ENCODE peak calls at places on chromosome 5, in six cellular contexts. U is PC-3, B is GM23248, F is fibroblast of lung, E is HCT116, K is neural progenitor cell. D is an unnamed sample.

GRCh38 chr5:163880307-163880706 is 374.9 kb downstream of the MAT2B start:
- DNase-seq in B (no peak), F (peak; percentile 80), K (no peak), U (no peak), E (no peak), D (no peak)

GRCh38 chr5:14206028-14206725 is 63.0 kb downstream of the TRIO start:
- DNase-seq in U (no peak), K (no peak), B (no peak), F (peak; percentile 73), E (no peak), D (no peak)

GRCh38 chr5:170623576-170624181 is 119.9 kb downstream of the KCNIP1 start:
- DNase-seq in U (peak; percentile 64), E (peak; percentile 48), F (peak; percentile 48), B (peak; percentile 69), K (peak; percentile 83), D (peak; percentile 15)

GRCh38 chr5:170848033-170848432 is 13.8 kb upstream of the RANBP17 start:
- DNase-seq in B (peak; percentile 35), E (no peak), F (peak; percentile 23), U (peak; percentile 30), K (no peak), D (no peak)

GRCh38 chr5:350355-350754 is 28.8 kb downstream of the AHRR start:
- DNase-seq in B (peak; percentile 8), U (no peak), E (peak; percentile 13), F (no peak), K (peak; percentile 50), D (no peak)

GRCh38 chr5:111070272-111071134 is 1.0 kb upstream of the TSLP start:
- DNase-seq in U (no peak), F (peak; percentile 41), K (peak; percentile 90), E (no peak), B (peak; percentile 56), D (no peak)

GRCh38 chr5:33310471-33310870 is 130.3 kb upstream of the TARS1 start:
- DNase-seq in B (peak; percentile 87), U (peak; percentile 86), E (no peak), K (no peak), F (peak; percentile 94), D (no peak)

GRCh38 chr5:84378961-84379360 is 5.7 kb downstream of the EDIL3 start:
- DNase-seq in E (no peak), K (no peak), B (peak; percentile 4), F (peak; percentile 90), U (no peak), D (no peak)

GRCh38 chr5:889075-889710 is 3.4 kb downstream of the BRD9 start:
- DNase-seq in B (no peak), F (no peak), E (no peak), K (no peak), U (no peak), D (no peak)

GRCh38 chr5:77235881-77236560 is 25.5 kb downstream of the PDE8B start:
- DNase-seq in B (no peak), F (no peak), E (no peak), K (no peak), U (no peak), D (no peak)

GRCh38 chr5:76363385-76364261 is 39.5 kb upstream of the IQGAP2 start:
- DNase-seq in K (no peak), B (no peak), F (no peak), U (no peak), E (no peak), D (no peak)

GRCh38 chr5:143527808-143528207 is 124.3 kb upstream of the NR3C1 start:
- DNase-seq in F (peak; percentile 78), E (no peak), K (no peak), U (peak; percentile 32), B (peak; percentile 58), D (peak; percentile 37)

GRCh38 chr5:135484563-135485157 is 32.5 kb upstream of the TIFAB start:
- DNase-seq in K (peak; percentile 51), U (no peak), F (no peak), B (no peak), E (no peak), D (no peak)

GRCh38 chr5:17305024-17305423 is 87.6 kb downstream of the BASP1 start:
- DNase-seq in B (no peak), F (no peak), K (no peak), E (no peak), U (no peak), D (no peak)

GRCh38 chr5:61525573-61526142 is 193.6 kb downstream of the ZSWIM6 start:
- DNase-seq in F (peak; percentile 78), E (no peak), B (no peak), U (peak; percentile 33), K (peak; percentile 21), D (no peak)

GRCh38 chr5:173671121-173671949 is 54.9 kb upstream of the BOD1 start:
- DNase-seq in B (peak; percentile 66), E (no peak), K (no peak), U (no peak), F (peak; percentile 45), D (no peak)

GRCh38 chr5:181223041-181223728 is at the start of gene TRIM41:
- DNase-seq in K (peak; percentile 99), U (peak; percentile 97), E (peak; percentile 96), F (peak; percentile 99), B (peak; percentile 99), D (peak; percentile 99)

GRCh38 chr5:96312383-96312782 is 120.7 kb downstream of the PCSK1 start:
- DNase-seq in U (no peak), F (peak; percentile 58), E (no peak), K (no peak), B (no peak), D (no peak)

GRCh38 chr5:20020235-20020634 is 32.2 kb upstream of the CDH18 start:
- DNase-seq in E (no peak), B (no peak), K (no peak), U (no peak), F (no peak), D (no peak)

GRCh38 chr5:100130307-100130706 is 404.9 kb upstream of the FAM174A start:
- DNase-seq in E (no peak), B (no peak), U (no peak), K (no peak), F (no peak), D (no peak)

GRCh38 chr5:75909223-75909622 is 174.0 kb upstream of the SV2C start:
- DNase-seq in F (no peak), E (no peak), U (no peak), K (no peak), B (no peak), D (no peak)

GRCh38 chr5:150130493-150130922 is 25.1 kb downstream of the PDGFRB start:
- DNase-seq in F (no peak), E (no peak), K (peak; percentile 70), U (no peak), B (no peak), D (no peak)

GRCh38 chr5:43192558-43193170 is 639 bp downstream of the NIM1K start:
- DNase-seq in E (no peak), F (peak; percentile 28), B (peak; percentile 74), U (peak; percentile 29), K (peak; percentile 39), D (no peak)

GRCh38 chr5:78972654-78973428 is 12.3 kb downstream of the ARSB start:
- DNase-seq in F (peak; percentile 63), E (no peak), B (peak; percentile 21), K (no peak), U (peak; percentile 7), D (no peak)

GRCh38 chr5:102561894-102562760 is 63.3 kb upstream of the SLCO6A1 start:
- DNase-seq in E (peak; percentile 48), F (no peak), K (peak; percentile 67), B (peak; percentile 48), U (peak; percentile 71), D (peak; percentile 21)

GRCh38 chr5:74394924-74395880 is 245.3 kb downstream of the ENC1 start:
- DNase-seq in F (no peak), K (no peak), E (no peak), U (peak; percentile 17), B (no peak), D (no peak)

GRCh38 chr5:39599721-39600431 is 175.1 kb upstream of the DAB2 start:
- DNase-seq in B (peak; percentile 76), U (peak; percentile 84), K (peak; percentile 15), E (peak; percentile 24), F (peak; percentile 25), D (no peak)

GRCh38 chr5:55234171-55234700 is 828 bp upstream of the CCNO start:
- DNase-seq in F (peak; percentile 25), K (peak; percentile 62), U (peak; percentile 48), B (peak; percentile 62), E (peak; percentile 12), D (no peak)

GRCh38 chr5:55232194-55232984 is 1.0 kb downstream of the CCNO start:
- DNase-seq in B (peak; percentile 59), E (peak; percentile 29), K (peak; percentile 75), U (peak; percentile 61), F (peak; percentile 13), D (no peak)

GRCh38 chr5:55231029-55231475 is 2.4 kb downstream of the CCNO start:
- DNase-seq in E (no peak), F (no peak), U (peak; percentile 9), K (no peak), B (peak; percentile 51), D (no peak)

GRCh38 chr5:55231476-55232193 is 1.8 kb downstream of the CCNO start:
- DNase-seq in E (no peak), U (no peak), K (peak; percentile 52), B (peak; percentile 43), F (peak; percentile 12), D (no peak)

GRCh38 chr5:55232985-55233928 is at the start of gene CCNO:
- DNase-seq in U (peak; percentile 84), E (peak; percentile 70), K (peak; percentile 96), B (peak; percentile 90), F (peak; percentile 78), D (peak; percentile 53)
- TF ChIP-seq EZH2 in U (no peak), E (no peak), K (no peak), B (no peak), F (peak; percentile 25), D (no peak)

GRCh38 chr5:51621156-51621555 is 237.9 kb downstream of the ISL1 start:
- DNase-seq in B (no peak), E (no peak), K (peak; percentile 7), F (no peak), U (peak; percentile 41), D (no peak)
- TF ChIP-seq EZH2 in B (no peak), E (no peak), K (no peak), F (no peak), U (no peak), D (no peak)

DNA sequence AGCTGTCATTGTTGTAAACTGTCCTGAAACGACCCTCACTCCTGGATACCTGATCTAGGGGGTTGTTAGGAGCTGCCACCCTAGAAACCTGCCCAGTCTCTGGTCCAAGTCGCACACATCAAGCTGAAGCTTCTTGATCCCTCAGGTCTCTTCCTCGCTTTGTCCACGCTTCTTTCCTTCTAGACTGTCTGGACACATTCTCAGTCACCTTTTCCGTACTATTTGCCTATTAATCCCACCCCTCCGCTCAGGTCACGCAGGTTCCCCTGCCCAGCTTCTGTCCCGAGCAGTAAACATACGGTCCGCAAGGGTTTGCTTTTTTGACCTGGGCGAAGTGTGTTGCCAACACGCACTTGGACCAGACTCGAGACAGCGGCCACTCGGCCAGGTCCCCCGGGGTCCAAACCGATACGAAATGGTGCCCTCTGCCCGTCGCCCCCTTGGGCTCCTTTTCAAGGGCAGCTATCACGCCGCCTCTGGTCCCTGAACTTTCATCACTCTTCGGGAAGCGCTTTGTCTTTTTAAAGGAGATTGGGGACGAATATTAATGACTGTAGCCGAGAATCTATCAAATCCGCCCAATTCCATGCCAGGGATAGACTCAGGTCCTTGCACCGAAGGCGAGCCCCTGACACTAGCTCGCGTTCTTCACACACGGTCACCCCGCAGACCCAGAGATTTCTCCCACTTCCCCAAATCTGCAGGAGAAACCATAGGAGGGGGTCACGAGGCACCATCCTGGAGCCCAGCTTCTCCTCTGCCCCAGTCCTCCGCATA is 814 bp downstream of the PLCXD3 start:
- DNase-seq in F (no peak), K (no peak), U (no peak), E (no peak), B (no peak), D (no peak)
- TF ChIP-seq EZH2 in F (no peak), K (peak; percentile 31), U (no peak), E (no peak), B (no peak), D (no peak)

GRCh38 chr5:35230043-35230611 is at the start of gene PRLR:
- DNase-seq in K (peak; percentile 47), U (peak; percentile 21), F (peak; percentile 12), E (no peak), B (peak; percentile 71), D (no peak)
- TF ChIP-seq EZH2 in K (peak; percentile 67), U (peak; percentile 55), F (no peak), E (no peak), B (no peak), D (no peak)